ENCODE peak calls at places on chromosomes 3 and 15, in five cellular contexts. X, O, I, R and D are unnamed samples.

GRCh38 chr3:123791898-123792297 is 92.2 kb downstream of the MYLK start:
- DNase-seq in X (no peak), O (no peak), I (no peak), R (no peak), D (no peak)

GRCh38 chr3:36911990-36912804 is 32.7 kb downstream of the TRANK1 start:
- DNase-seq in X (no peak), O (no peak), I (peak), R (no peak), D (no peak)

GRCh38 chr3:62833538-62833937 is 41.7 kb downstream of the CADPS start:
- DNase-seq in X (no peak), O (no peak), I (no peak), R (no peak), D (no peak)

GRCh38 chr3:126205717-126206655 is 25.6 kb upstream of the ALDH1L1 start:
- DNase-seq in X (no peak), O (peak), I (no peak), R (no peak), D (no peak)

GRCh38 chr15:78164010-78164409 is 14.8 kb downstream of the IDH3A start:
- DNase-seq in X (no peak), O (no peak), I (no peak), R (no peak), D (no peak)

GRCh38 chr3:10761583-10761982 is 54.4 kb upstream of the SLC6A11 start:
- DNase-seq in X (no peak), O (no peak), I (no peak), R (no peak), D (no peak)

GRCh38 chr3:135556184-135556583 is 409.3 kb upstream of the PPP2R3A start:
- DNase-seq in X (no peak), O (no peak), I (no peak), R (no peak), D (no peak)

GRCh38 chr3:63450023-63450422 is 171.9 kb downstream of the SYNPR start:
- DNase-seq in X (no peak), O (no peak), I (no peak), R (no peak), D (no peak)

GRCh38 chr3:103055021-103055420 is 620.2 kb downstream of the ZPLD1 start:
- DNase-seq in X (no peak), O (no peak), I (no peak), R (no peak), D (no peak)

GRCh38 chr3:149983628-149984027 is 12.9 kb upstream of the PFN2 start:
- DNase-seq in X (no peak), O (no peak), I (no peak), R (no peak), D (no peak)

GRCh38 chr3:120448707-120449650 is 1.8 kb downstream of the FSTL1 start:
- DNase-seq in X (no peak), O (peak), I (no peak), R (no peak), D (no peak)

GRCh38 chr15:68699124-68699880 is 120.5 kb downstream of the CORO2B start:
- DNase-seq in X (no peak), O (no peak), I (no peak), R (no peak), D (no peak)

GRCh38 chr15:86863226-86863915 is 783.7 kb downstream of the AGBL1 start:
- DNase-seq in X (no peak), O (no peak), I (no peak), R (no peak), D (peak)

GRCh38 chr15:58545307-58546065 is 113.7 kb downstream of the LIPC start:
- DNase-seq in X (no peak), O (no peak), I (no peak), R (no peak), D (no peak)

GRCh38 chr3:182000454-182000853 is 288.7 kb downstream of the SOX2 start:
- DNase-seq in X (no peak), O (no peak), I (no peak), R (no peak), D (no peak)

GRCh38 chr15:25775317-25775912 is 87.7 kb downstream of the ATP10A start:
- DNase-seq in X (no peak), O (no peak), I (no peak), R (peak), D (peak)

GRCh38 chr15:78182821-78183220 is 33.7 kb downstream of the IDH3A start:
- DNase-seq in X (no peak), O (no peak), I (no peak), R (no peak), D (no peak)

GRCh38 chr3:187318819-187319616 is 27.5 kb upstream of the MASP1 start:
- DNase-seq in X (peak), O (peak), I (peak), R (peak), D (peak)

GRCh38 chr3:24318668-24319287 is 175.9 kb downstream of the THRB start:
- DNase-seq in X (no peak), O (no peak), I (no peak), R (no peak), D (no peak)

GRCh38 chr3:125594581-125595011 is 701 bp downstream of the OSBPL11 start:
- DNase-seq in X (no peak), O (peak), I (no peak), R (peak), D (no peak)

GRCh38 chr3:7290062-7290825 is 429.3 kb downstream of the GRM7 start:
- DNase-seq in X (no peak), O (no peak), I (no peak), R (no peak), D (no peak)

GRCh38 chr15:94451461-94451860 is 220.1 kb downstream of the MCTP2 start:
- DNase-seq in X (no peak), O (no peak), I (no peak), R (no peak), D (no peak)

GRCh38 chr3:141699907-141700306 is 38.2 kb upstream of the RNF7 start:
- DNase-seq in X (no peak), O (no peak), I (no peak), R (no peak), D (no peak)

GRCh38 chr3:109772520-109772919 is 435.2 kb upstream of the DPPA4 start:
- DNase-seq in X (no peak), O (no peak), I (no peak), R (no peak), D (no peak)

GRCh38 chr3:14439501-14440167 is 37.2 kb downstream of the SLC6A6 start:
- DNase-seq in X (no peak), O (peak), I (no peak), R (peak), D (peak)

GRCh38 chr3:134885877-134886621 is 91.0 kb downstream of the EPHB1 start:
- DNase-seq in X (peak), O (no peak), I (no peak), R (no peak), D (no peak)

GRCh38 chr3:60055765-60056164 is 1005.9 kb upstream of the CFAP20DC start:
- DNase-seq in X (no peak), O (no peak), I (no peak), R (no peak), D (no peak)

GRCh38 chr15:89784686-89784960 is 8.5 kb downstream of the MESP2 start:
- DNase-seq in X (no peak), O (no peak), I (no peak), R (no peak), D (no peak)

GRCh38 chr3:114674041-114674440 is 380.2 kb downstream of the TIGIT start:
- DNase-seq in X (no peak), O (no peak), I (peak), R (no peak), D (no peak)

GRCh38 chr3:197428117-197428761 is 127.5 kb downstream of the BDH1 start:
- DNase-seq in X (no peak), O (peak), I (no peak), R (peak), D (no peak)

DNA sequence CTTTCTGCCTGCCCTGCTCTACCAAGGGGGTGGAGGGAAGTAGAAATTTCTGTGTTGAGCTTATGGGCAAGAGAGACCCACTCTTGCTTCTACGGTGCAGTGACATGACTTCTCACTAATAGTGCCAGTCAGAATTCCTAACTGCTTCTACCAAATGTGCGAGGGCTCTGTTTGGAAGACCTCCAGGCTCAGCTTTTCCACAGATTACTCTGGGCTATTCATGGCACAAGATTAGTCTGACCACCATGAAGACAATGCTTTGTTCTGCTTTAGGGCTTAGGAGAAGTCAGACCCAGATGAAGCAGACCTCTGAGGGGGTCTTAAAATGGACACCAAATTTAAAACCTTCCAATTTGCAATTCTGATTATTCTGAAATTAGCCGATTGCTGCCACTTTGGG is 195.9 kb upstream of the TBC1D5 start:
- DNase-seq in X (no peak), O (no peak), I (no peak), R (peak), D (no peak)
- H3K27ac ChIP-seq in X (no peak), O (no peak), I (no peak), R (no peak), D (no peak)

GRCh38 chr3:47590212-47590611 is 11.5 kb upstream of the CSPG5 start:
- DNase-seq in X (no peak), O (no peak), I (no peak), R (no peak), D (no peak)

GRCh38 chr3:47583320-47584075 is 4.8 kb upstream of the CSPG5 start:
- DNase-seq in X (peak), O (no peak), I (no peak), R (no peak), D (no peak)

GRCh38 chr3:47588587-47588986 is 9.9 kb upstream of the CSPG5 start:
- DNase-seq in X (no peak), O (no peak), I (no peak), R (no peak), D (no peak)

GRCh38 chr3:47586746-47587145 is 8.1 kb upstream of the CSPG5 start:
- DNase-seq in X (no peak), O (no peak), I (no peak), R (no peak), D (no peak)

GRCh38 chr3:47588053-47588452 is 9.4 kb upstream of the CSPG5 start:
- DNase-seq in X (no peak), O (no peak), I (no peak), R (no peak), D (no peak)
- H3K27ac ChIP-seq in X (no peak), O (no peak), I (no peak), R (no peak), D (no peak)

GRCh38 chr3:183328823-183329222 is 75.8 kb downstream of the B3GNT5 start:
- DNase-seq in X (no peak), O (no peak), I (no peak), R (no peak), D (no peak)
- H3K27ac ChIP-seq in X (no peak), O (no peak), I (no peak), R (no peak), D (no peak)

GRCh38 chr3:55616803-55617202 is 129.7 kb upstream of the WNT5A start:
- DNase-seq in X (no peak), O (no peak), I (no peak), R (no peak), D (no peak)
- H3K27ac ChIP-seq in X (no peak), O (no peak), I (no peak), R (peak), D (no peak)

GRCh38 chr3:50637945-50638344 is 21.0 kb downstream of the MAPKAPK3 start:
- DNase-seq in X (no peak), O (no peak), I (no peak), R (no peak), D (no peak)

GRCh38 chr3:50633233-50633795 is 16.4 kb downstream of the MAPKAPK3 start:
- DNase-seq in X (no peak), O (no peak), I (no peak), R (no peak), D (no peak)

GRCh38 chr3:50635066-50635465 is 18.1 kb downstream of the MAPKAPK3 start:
- DNase-seq in X (no peak), O (no peak), I (no peak), R (no peak), D (no peak)

GRCh38 chr3:50639055-50639494 is 22.1 kb downstream of the MAPKAPK3 start:
- DNase-seq in X (no peak), O (no peak), I (peak), R (no peak), D (no peak)

DNA sequence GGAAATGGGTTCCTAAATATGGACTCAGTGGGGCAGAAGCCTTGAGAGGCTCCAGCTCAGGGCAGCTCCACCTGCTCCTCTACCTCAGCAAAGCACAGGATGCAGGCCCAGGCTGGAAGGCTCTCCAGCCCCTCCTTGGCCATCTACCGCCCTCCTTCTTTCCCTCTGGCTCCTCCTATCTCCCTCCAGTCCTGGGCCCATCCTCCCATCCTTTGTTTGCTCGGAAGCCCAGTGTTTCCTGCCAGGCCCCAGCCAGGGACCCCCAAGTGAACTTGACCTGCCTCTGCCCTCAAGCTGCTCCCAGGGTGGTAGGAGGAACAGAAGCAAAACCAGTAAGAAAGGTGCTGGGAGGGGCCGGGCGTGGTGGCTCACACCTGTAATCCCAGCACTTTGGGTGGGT is 20.1 kb downstream of the MAPKAPK3 start:
- DNase-seq in X (peak), O (no peak), I (no peak), R (no peak), D (no peak)
- H3K27ac ChIP-seq in X (no peak), O (no peak), I (no peak), R (peak), D (peak)

DNA sequence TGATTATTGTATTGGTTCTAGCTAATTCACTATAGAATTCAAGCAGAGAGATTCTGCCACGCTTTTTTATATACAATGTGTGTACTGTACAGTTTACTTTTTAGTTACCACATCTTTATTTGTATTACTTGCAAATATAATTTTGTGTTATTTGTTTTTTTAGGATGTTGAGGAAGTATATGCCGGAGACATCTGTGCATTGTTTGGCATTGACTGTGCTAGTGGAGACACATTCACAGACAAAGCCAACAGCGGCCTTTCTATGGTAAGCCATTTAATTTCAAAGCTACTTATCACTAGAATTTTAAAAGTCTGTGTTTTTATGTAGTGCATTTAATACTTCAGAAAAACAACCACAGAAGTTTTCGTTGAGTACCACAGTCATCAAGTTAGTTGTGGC is 11.7 kb downstream of the LXN start:
- DNase-seq in X (no peak), O (no peak), I (no peak), R (no peak), D (no peak)
- H3K27ac ChIP-seq in X (no peak), O (no peak), I (no peak), R (peak), D (peak)

GRCh38 chr3:106719583-106719982 is 657.7 kb upstream of the CCDC54 start:
- DNase-seq in X (no peak), O (no peak), I (no peak), R (no peak), D (no peak)

GRCh38 chr3:106710596-106710995 is 666.6 kb upstream of the CCDC54 start:
- DNase-seq in X (no peak), O (no peak), I (no peak), R (no peak), D (no peak)

GRCh38 chr3:106711650-106712049 is 665.6 kb upstream of the CCDC54 start:
- DNase-seq in X (no peak), O (no peak), I (no peak), R (no peak), D (no peak)

GRCh38 chr3:106717178-106717780 is 660.0 kb upstream of the CCDC54 start:
- DNase-seq in X (no peak), O (no peak), I (no peak), R (no peak), D (no peak)

GRCh38 chr3:106714400-106714799 is 662.8 kb upstream of the CCDC54 start:
- DNase-seq in X (no peak), O (no peak), I (no peak), R (no peak), D (no peak)
- H3K27ac ChIP-seq in X (no peak), O (no peak), I (no peak), R (no peak), D (no peak)

GRCh38 chr15:56988219-56988618 is 69.8 kb downstream of the TCF12 start:
- DNase-seq in X (no peak), O (no peak), I (no peak), R (no peak), D (no peak)
- H3K27ac ChIP-seq in X (no peak), O (no peak), I (no peak), R (no peak), D (no peak)

DNA sequence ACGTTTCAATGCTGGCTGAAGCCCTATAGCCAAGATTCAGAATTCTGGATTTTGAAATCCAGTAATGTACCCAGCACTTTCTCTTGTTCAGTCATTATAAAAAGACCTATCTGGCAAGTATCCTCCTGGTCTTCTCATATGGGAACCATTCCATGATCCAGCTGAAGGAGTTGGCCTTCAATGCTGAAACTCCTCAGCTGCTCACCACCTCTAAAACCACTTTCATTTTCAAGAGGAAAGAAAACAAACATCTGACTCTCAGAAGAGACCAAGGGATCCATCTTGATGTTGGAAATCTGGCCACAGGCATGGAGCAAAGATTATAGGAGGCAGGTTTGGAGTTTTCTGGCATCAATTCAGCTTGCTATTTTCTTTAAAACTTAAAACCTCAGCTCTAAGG is 235.4 kb downstream of the FMN1 start:
- DNase-seq in X (no peak), O (no peak), I (peak), R (no peak), D (no peak)
- H3K27ac ChIP-seq in X (no peak), O (no peak), I (peak), R (no peak), D (no peak)

GRCh38 chr3:105899528-105899927 is 30.7 kb upstream of the CBLB start:
- DNase-seq in X (no peak), O (no peak), I (no peak), R (no peak), D (no peak)
- H3K27ac ChIP-seq in X (no peak), O (no peak), I (no peak), R (no peak), D (no peak)